ENCODE peak calls at places on chromosomes 2 and 18, in ten cellular contexts. One of them, this sample, is unnamed.

GRCh38 chr18:48304906-48305693 is 104.1 kb downstream of the ZBTB7C start:
- DNase-seq in ureter: no peak
- DNase-seq in mesendoderm: no peak
- DNase-seq in NCI-H2081: peak
- DNase-seq in psoas muscle: no peak
- DNase-seq in activated naive CD4-positive, alpha-beta T cell treated with anti-CD3 and anti-CD28 coated beads, Interleukin-2, amount 10 ng/mL, durations not matched to agents 7 days and 5 days: no peak
- DNase-seq in GM23338: no peak
- DNase-seq in kidney tubule cell: no peak
- DNase-seq in WTC11: no peak
- DNase-seq in LNCaP clone FGC: no peak
- DNase-seq in this sample: no peak

GRCh38 chr18:59950215-59950944 is 50.6 kb downstream of the PMAIP1 start:
- DNase-seq in ureter: no peak
- DNase-seq in mesendoderm: no peak
- DNase-seq in NCI-H2081: no peak
- DNase-seq in psoas muscle: no peak
- DNase-seq in activated naive CD4-positive, alpha-beta T cell treated with anti-CD3 and anti-CD28 coated beads, Interleukin-2, amount 10 ng/mL, durations not matched to agents 7 days and 5 days: no peak
- DNase-seq in GM23338: no peak
- DNase-seq in kidney tubule cell: no peak
- DNase-seq in WTC11: no peak
- DNase-seq in LNCaP clone FGC: no peak
- DNase-seq in this sample: no peak

GRCh38 chr18:49704334-49704733 is 109.0 kb downstream of the ACAA2 start:
- DNase-seq in ureter: no peak
- DNase-seq in mesendoderm: no peak
- DNase-seq in NCI-H2081: no peak
- DNase-seq in psoas muscle: no peak
- DNase-seq in activated naive CD4-positive, alpha-beta T cell treated with anti-CD3 and anti-CD28 coated beads, Interleukin-2, amount 10 ng/mL, durations not matched to agents 7 days and 5 days: no peak
- DNase-seq in GM23338: no peak
- DNase-seq in kidney tubule cell: no peak
- DNase-seq in WTC11: no peak
- DNase-seq in LNCaP clone FGC: peak
- DNase-seq in this sample: peak

GRCh38 chr18:59800897-59801296 is 98.9 kb upstream of the PMAIP1 start:
- DNase-seq in ureter: no peak
- DNase-seq in mesendoderm: no peak
- DNase-seq in NCI-H2081: no peak
- DNase-seq in psoas muscle: no peak
- DNase-seq in activated naive CD4-positive, alpha-beta T cell treated with anti-CD3 and anti-CD28 coated beads, Interleukin-2, amount 10 ng/mL, durations not matched to agents 7 days and 5 days: no peak
- DNase-seq in GM23338: no peak
- DNase-seq in kidney tubule cell: no peak
- DNase-seq in WTC11: no peak
- DNase-seq in LNCaP clone FGC: no peak
- DNase-seq in this sample: no peak

GRCh38 chr2:8309131-8309530 is 372.7 kb upstream of the ID2 start:
- DNase-seq in ureter: no peak
- DNase-seq in mesendoderm: no peak
- DNase-seq in NCI-H2081: no peak
- DNase-seq in psoas muscle: no peak
- DNase-seq in activated naive CD4-positive, alpha-beta T cell treated with anti-CD3 and anti-CD28 coated beads, Interleukin-2, amount 10 ng/mL, durations not matched to agents 7 days and 5 days: no peak
- DNase-seq in GM23338: no peak
- DNase-seq in kidney tubule cell: no peak
- DNase-seq in WTC11: no peak
- DNase-seq in LNCaP clone FGC: no peak
- DNase-seq in this sample: no peak

GRCh38 chr2:204862809-204863208 is 317.5 kb downstream of the PARD3B start:
- DNase-seq in ureter: no peak
- DNase-seq in mesendoderm: no peak
- DNase-seq in NCI-H2081: no peak
- DNase-seq in psoas muscle: no peak
- DNase-seq in activated naive CD4-positive, alpha-beta T cell treated with anti-CD3 and anti-CD28 coated beads, Interleukin-2, amount 10 ng/mL, durations not matched to agents 7 days and 5 days: no peak
- DNase-seq in GM23338: peak
- DNase-seq in kidney tubule cell: no peak
- DNase-seq in WTC11: peak
- DNase-seq in LNCaP clone FGC: no peak
- DNase-seq in this sample: no peak

GRCh38 chr2:5123597-5124196 is 568.5 kb upstream of the SOX11 start:
- DNase-seq in ureter: no peak
- DNase-seq in mesendoderm: no peak
- DNase-seq in NCI-H2081: peak
- DNase-seq in psoas muscle: no peak
- DNase-seq in activated naive CD4-positive, alpha-beta T cell treated with anti-CD3 and anti-CD28 coated beads, Interleukin-2, amount 10 ng/mL, durations not matched to agents 7 days and 5 days: no peak
- DNase-seq in GM23338: no peak
- DNase-seq in kidney tubule cell: no peak
- DNase-seq in WTC11: no peak
- DNase-seq in LNCaP clone FGC: peak
- DNase-seq in this sample: peak

GRCh38 chr2:10094271-10094814 is 14.1 kb upstream of the CYS1 start:
- DNase-seq in ureter: no peak
- DNase-seq in mesendoderm: peak
- DNase-seq in NCI-H2081: no peak
- DNase-seq in psoas muscle: no peak
- DNase-seq in activated naive CD4-positive, alpha-beta T cell treated with anti-CD3 and anti-CD28 coated beads, Interleukin-2, amount 10 ng/mL, durations not matched to agents 7 days and 5 days: no peak
- DNase-seq in GM23338: peak
- DNase-seq in kidney tubule cell: no peak
- DNase-seq in WTC11: peak
- DNase-seq in LNCaP clone FGC: no peak
- DNase-seq in this sample: no peak

GRCh38 chr2:44616616-44617266 is 255.0 kb downstream of the CAMKMT start:
- DNase-seq in ureter: no peak
- DNase-seq in mesendoderm: no peak
- DNase-seq in NCI-H2081: no peak
- DNase-seq in psoas muscle: no peak
- DNase-seq in activated naive CD4-positive, alpha-beta T cell treated with anti-CD3 and anti-CD28 coated beads, Interleukin-2, amount 10 ng/mL, durations not matched to agents 7 days and 5 days: no peak
- DNase-seq in GM23338: no peak
- DNase-seq in kidney tubule cell: no peak
- DNase-seq in WTC11: no peak
- DNase-seq in LNCaP clone FGC: no peak
- DNase-seq in this sample: no peak

GRCh38 chr2:10378189-10378588 is 69.9 kb downstream of the ODC1 start:
- DNase-seq in ureter: no peak
- DNase-seq in mesendoderm: no peak
- DNase-seq in NCI-H2081: peak
- DNase-seq in psoas muscle: no peak
- DNase-seq in activated naive CD4-positive, alpha-beta T cell treated with anti-CD3 and anti-CD28 coated beads, Interleukin-2, amount 10 ng/mL, durations not matched to agents 7 days and 5 days: peak
- DNase-seq in GM23338: no peak
- DNase-seq in kidney tubule cell: no peak
- DNase-seq in WTC11: no peak
- DNase-seq in LNCaP clone FGC: no peak
- DNase-seq in this sample: no peak

GRCh38 chr2:177717831-177718618 is 325.5 kb downstream of the AGPS start:
- DNase-seq in ureter: no peak
- DNase-seq in mesendoderm: no peak
- DNase-seq in NCI-H2081: no peak
- DNase-seq in psoas muscle: no peak
- DNase-seq in activated naive CD4-positive, alpha-beta T cell treated with anti-CD3 and anti-CD28 coated beads, Interleukin-2, amount 10 ng/mL, durations not matched to agents 7 days and 5 days: no peak
- DNase-seq in GM23338: peak
- DNase-seq in kidney tubule cell: no peak
- DNase-seq in WTC11: no peak
- DNase-seq in LNCaP clone FGC: no peak
- DNase-seq in this sample: no peak

GRCh38 chr2:219443016-219443696 is 8.5 kb downstream of the SPEG start:
- DNase-seq in ureter: no peak
- DNase-seq in mesendoderm: no peak
- DNase-seq in NCI-H2081: no peak
- DNase-seq in psoas muscle: peak
- DNase-seq in activated naive CD4-positive, alpha-beta T cell treated with anti-CD3 and anti-CD28 coated beads, Interleukin-2, amount 10 ng/mL, durations not matched to agents 7 days and 5 days: no peak
- DNase-seq in GM23338: no peak
- DNase-seq in kidney tubule cell: no peak
- DNase-seq in WTC11: peak
- DNase-seq in LNCaP clone FGC: no peak
- DNase-seq in this sample: no peak

GRCh38 chr2:233426619-233427342 is 72.5 kb downstream of the DGKD start:
- DNase-seq in ureter: peak
- DNase-seq in mesendoderm: no peak
- DNase-seq in NCI-H2081: no peak
- DNase-seq in psoas muscle: no peak
- DNase-seq in activated naive CD4-positive, alpha-beta T cell treated with anti-CD3 and anti-CD28 coated beads, Interleukin-2, amount 10 ng/mL, durations not matched to agents 7 days and 5 days: peak
- DNase-seq in GM23338: peak
- DNase-seq in kidney tubule cell: peak
- DNase-seq in WTC11: no peak
- DNase-seq in LNCaP clone FGC: no peak
- DNase-seq in this sample: no peak

This sample was measured in NCI-H1105.